ENCODE peak calls at places on chromosomes 4 and X, in five cellular contexts. L is A549, X is HepG2, Q is K562, I is GM12878. W is an unnamed sample.
A peak's percentile ranks its signal among the peaks of the same experiment; 100 is the strongest.

GRCh38 chr4:99859618-99860017 is 34.6 kb downstream of the LAMTOR3 start:
- DNase-seq in L (no peak), X (no peak), Q (no peak), I (peak; percentile 32), W (no peak)

GRCh38 chr4:149549911-149550310 is 265.7 kb downstream of the IQCM start:
- DNase-seq in L (no peak), X (no peak), Q (no peak), I (no peak), W (no peak)

GRCh38 chr4:87241341-87241740 is 20.9 kb upstream of the KLHL8 start:
- DNase-seq in L (no peak), X (no peak), Q (no peak), I (no peak), W (no peak)

GRCh38 chr4:138013625-138014024 is 228.5 kb downstream of the SLC7A11 start:
- DNase-seq in L (no peak), X (no peak), Q (no peak), I (no peak), W (no peak)

GRCh38 chr4:176259330-176260090 is 9.5 kb downstream of the ASB5 start:
- DNase-seq in L (no peak), X (no peak), Q (no peak), I (no peak), W (peak; percentile 80)

GRCh38 chr4:158796370-158797140 is 27.7 kb downstream of the FNIP2 start:
- DNase-seq in L (no peak), X (no peak), Q (no peak), I (no peak), W (peak; percentile 67)

GRCh38 chrX:115147220-115147619 is 42.0 kb upstream of the RBMXL3 start:
- DNase-seq in L (peak; percentile 6), X (no peak), Q (peak; percentile 6), I (no peak), W (peak; percentile 40)

GRCh38 chr4:104971458-104971857 is 175.2 kb upstream of the TET2 start:
- DNase-seq in L (no peak), X (no peak), Q (no peak), I (no peak), W (no peak)

GRCh38 chr4:134465417-134465816 is 263.8 kb upstream of the PABPC4L start:
- DNase-seq in L (no peak), X (no peak), Q (no peak), I (no peak), W (no peak)

GRCh38 chr4:67871867-67872266 is 11.9 kb downstream of the TMPRSS11D start:
- DNase-seq in L (peak; percentile 3), X (peak; percentile 24), Q (peak; percentile 29), I (no peak), W (peak; percentile 61)

GRCh38 chrX:40153335-40154221 is 55.8 kb upstream of the BCOR start:
- DNase-seq in L (peak; percentile 35), X (no peak), Q (peak; percentile 75), I (no peak), W (no peak)

GRCh38 chrX:119374736-119375135 is 24.4 kb upstream of the SLC25A43 start:
- DNase-seq in L (no peak), X (no peak), Q (no peak), I (no peak), W (peak; percentile 40)

GRCh38 chrX:2500681-2501151 is at the start of the genes DHRSX and ZBED1:
- DNase-seq in L (peak; percentile 40), X (no peak), Q (peak; percentile 29), I (no peak), W (no peak)

GRCh38 chr4:165537028-165537648 is 158.3 kb downstream of the CPE start:
- DNase-seq in L (peak; percentile 13), X (peak; percentile 40), Q (peak; percentile 57), I (no peak), W (peak; percentile 39)

GRCh38 chr4:185794637-185795036 is 17.4 kb downstream of the SORBS2 start:
- DNase-seq in L (no peak), X (no peak), Q (no peak), I (no peak), W (no peak)

GRCh38 chr4:185797018-185797417 is 15.0 kb downstream of the SORBS2 start:
- DNase-seq in L (no peak), X (no peak), Q (no peak), I (no peak), W (no peak)

GRCh38 chr4:185793716-185794115 is 18.3 kb downstream of the SORBS2 start:
- DNase-seq in L (no peak), X (no peak), Q (peak; percentile 3), I (no peak), W (no peak)

GRCh38 chr4:185797596-185797995 is 14.4 kb downstream of the SORBS2 start:
- DNase-seq in L (no peak), X (no peak), Q (no peak), I (no peak), W (no peak)

GRCh38 chr4:185796176-185796575 is 15.8 kb downstream of the SORBS2 start:
- DNase-seq in L (no peak), X (no peak), Q (no peak), I (no peak), W (no peak)
- TF ChIP-seq CTCF in L (no peak), X (no peak), Q (no peak), I (no peak), W (no peak)

DNA sequence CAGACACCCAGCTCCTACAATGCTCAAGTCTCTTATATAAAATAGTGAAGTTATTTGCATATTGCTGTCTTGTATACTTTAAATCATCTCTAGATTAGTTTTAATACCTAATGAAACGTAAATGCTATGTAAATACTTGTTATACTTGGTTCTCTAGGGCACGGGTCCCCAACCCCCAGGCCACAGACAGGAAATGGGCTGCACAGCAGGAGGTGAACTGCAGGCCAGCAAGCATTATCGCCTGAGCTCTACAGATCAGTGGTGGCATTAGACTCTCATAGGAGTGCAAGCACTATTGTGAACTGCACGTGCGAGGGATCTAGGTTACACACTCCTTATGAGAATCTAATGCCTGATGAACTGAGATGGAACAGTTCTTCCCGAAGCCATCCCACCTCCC is 395.9 kb upstream of the EMCN start:
- DNase-seq in L (no peak), X (no peak), Q (no peak), I (no peak), W (no peak)
- TF ChIP-seq SMC3 in L (no peak), X (no peak), Q (no peak), I (no peak), W (no peak)

DNA sequence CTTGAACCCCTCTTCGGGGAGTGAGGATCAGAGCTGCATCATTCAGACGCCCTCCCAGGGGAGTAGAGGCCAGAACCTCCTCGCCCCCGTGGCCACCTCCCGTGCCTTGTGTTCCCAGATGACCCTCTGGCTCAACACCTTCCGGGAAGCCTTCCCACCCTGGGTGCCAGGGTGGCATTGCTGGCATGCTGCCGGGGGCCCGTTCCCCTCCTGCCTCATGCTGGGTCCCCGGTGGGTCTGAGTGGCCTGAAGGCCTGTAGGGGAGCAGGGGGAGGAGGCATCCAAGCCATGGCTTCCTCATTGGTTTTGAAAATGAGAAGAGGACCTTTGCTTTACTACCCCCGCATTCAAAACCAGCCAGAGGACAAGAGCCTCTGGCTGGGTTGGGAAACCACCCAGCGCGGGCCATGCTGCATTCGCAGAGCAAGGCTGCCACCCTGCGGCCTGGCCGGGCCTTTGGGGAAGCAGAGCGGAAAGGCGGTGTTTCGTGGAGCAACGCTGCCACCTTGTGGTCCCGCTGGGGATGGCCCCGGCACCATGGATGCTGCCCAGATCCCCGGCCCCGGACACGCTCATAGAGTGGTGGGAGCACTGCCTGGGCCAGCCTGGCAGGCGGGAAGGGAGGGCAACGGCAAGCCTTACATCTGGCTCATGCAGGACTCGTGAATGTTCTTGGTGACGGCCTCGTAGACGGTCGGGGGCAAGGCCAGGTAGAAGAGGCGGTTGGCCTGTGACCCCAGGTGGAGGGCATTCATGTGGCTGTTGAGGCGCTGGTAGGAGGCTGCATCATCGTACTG is 11.9 kb downstream of the G6PD start:
- DNase-seq in L (peak; percentile 59), X (peak; percentile 56), Q (peak; percentile 89), I (peak; percentile 38), W (peak; percentile 79)
- TF ChIP-seq POLR2A in L (no peak), X (no peak), Q (peak; percentile 13), I (no peak), W (peak; percentile 54)

DNA sequence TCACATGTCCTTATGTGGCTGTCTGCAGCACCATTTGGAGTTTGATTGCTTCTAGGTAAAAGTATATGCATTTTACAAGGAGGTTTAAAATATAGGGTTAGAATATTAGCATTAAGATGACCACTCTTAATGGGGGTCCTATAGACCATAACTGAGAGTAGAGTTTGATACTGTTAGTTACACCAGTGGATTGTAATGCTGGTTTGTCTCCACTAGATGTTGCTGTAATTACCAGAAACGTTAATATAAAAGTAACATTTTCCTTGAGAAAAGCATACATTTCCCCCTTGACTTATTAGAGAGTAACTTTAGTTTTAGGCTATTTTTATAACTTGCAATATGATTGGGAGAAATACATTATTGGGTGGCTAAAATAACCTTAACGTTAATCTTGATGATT is 93.0 kb downstream of the ZXDA start:
- DNase-seq in L (no peak), X (no peak), Q (no peak), I (no peak), W (no peak)
- TF ChIP-seq CTCF in L (peak; percentile 27), X (peak; percentile 18), Q (peak; percentile 27), I (no peak), W (peak; percentile 51)

DNA sequence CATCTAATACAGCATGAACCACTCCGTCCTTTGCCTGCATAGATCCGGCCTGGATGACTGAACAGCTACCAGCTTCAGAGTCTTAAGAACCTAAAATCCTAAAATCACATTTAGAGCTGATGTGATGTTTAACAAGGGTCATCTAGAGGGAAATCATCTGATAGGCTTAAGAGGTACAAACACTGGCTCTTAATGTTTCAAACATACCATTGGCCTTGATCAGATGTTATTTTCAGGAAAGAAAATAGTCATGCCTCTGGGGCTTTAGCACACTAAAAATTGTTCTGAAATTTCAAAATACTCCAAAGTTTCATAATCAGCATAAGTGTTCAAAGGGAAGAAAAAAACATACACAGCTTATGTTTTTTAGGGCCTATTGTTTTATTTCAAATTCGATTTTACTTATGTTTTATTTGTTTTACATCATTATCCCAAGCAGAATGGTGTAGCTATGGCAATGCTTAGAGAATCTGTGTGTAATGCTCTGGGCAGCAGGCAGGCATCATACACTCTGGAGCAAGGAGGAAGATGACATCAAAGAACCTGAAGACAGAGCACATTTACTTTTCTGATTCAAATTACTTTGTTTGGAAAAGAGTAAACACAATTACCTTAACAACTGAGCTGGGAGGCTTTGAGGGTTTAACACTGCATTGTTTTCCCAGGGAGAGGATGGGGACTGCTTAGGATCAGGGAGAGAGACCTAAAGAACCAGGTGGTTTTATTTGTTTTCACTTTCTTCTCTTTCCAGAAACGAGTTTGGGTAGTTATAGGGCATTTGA is 25.4 kb upstream of the LEF1 start:
- DNase-seq in L (no peak), X (no peak), Q (no peak), I (no peak), W (no peak)
- TF ChIP-seq SMC3 in L (no peak), X (no peak), Q (no peak), I (no peak), W (no peak)

W was measured in IMR-90.